ENCODE peak calls at places on chromosomes 13 and 19, in seven cellular contexts. T, H, A, B, O, S and G are unnamed samples.

GRCh38 chr13:76610819-76611415 is 275.3 kb downstream of the KCTD12 start:
- DNase-seq in T (no peak), H (no peak), A (no peak), B (no peak), O (no peak), S (no peak), G (no peak)

GRCh38 chr13:94031609-94032008 is 447.9 kb downstream of the DCT start:
- DNase-seq in T (no peak), H (no peak), A (no peak), B (no peak), O (no peak), S (no peak), G (peak)

GRCh38 chr13:42112864-42113263 is 64.4 kb downstream of the DGKH start:
- DNase-seq in T (no peak), H (no peak), A (no peak), B (no peak), O (no peak), S (no peak), G (no peak)

GRCh38 chr13:43348397-43348796 is 325.0 kb downstream of the DNAJC15 start:
- DNase-seq in T (no peak), H (peak), A (no peak), B (peak), O (no peak), S (peak), G (no peak)

GRCh38 chr19:10812902-10813404 is 23.1 kb downstream of the TMED1 start:
- DNase-seq in T (no peak), H (peak), A (no peak), B (no peak), O (no peak), S (peak), G (peak)

GRCh38 chr19:56066152-56067023 is 54.7 kb downstream of the ZNF787 start:
- DNase-seq in T (peak), H (peak), A (peak), B (peak), O (peak), S (peak), G (peak)

GRCh38 chr13:32993109-32993508 is 23.1 kb upstream of the KL start:
- DNase-seq in T (no peak), H (no peak), A (no peak), B (no peak), O (no peak), S (no peak), G (no peak)

GRCh38 chr13:26601669-26602068 is 44.2 kb downstream of the WASF3 start:
- DNase-seq in T (no peak), H (peak), A (no peak), B (peak), O (no peak), S (peak), G (peak)

GRCh38 chr19:16825312-16826168 is 3.7 kb upstream of the SIN3B start:
- DNase-seq in T (no peak), H (peak), A (no peak), B (peak), O (no peak), S (peak), G (peak)

GRCh38 chr13:109273326-109273751 is 513.0 kb downstream of the IRS2 start:
- DNase-seq in T (no peak), H (peak), A (no peak), B (no peak), O (no peak), S (peak), G (peak)